ENCODE peak calls at places on chromosome 13, in five cellular contexts. One of them, this sample, is unnamed.

GRCh38 chr13:95573226-95573625 is 20.7 kb downstream of the CLDN10 start:
- DNase-seq in ascending aorta: no peak
- DNase-seq in breast epithelium: no peak
- DNase-seq in pancreas: no peak
- DNase-seq in gastrocnemius medialis: no peak
- DNase-seq in this sample: peak

GRCh38 chr13:80048802-80049201 is 292.1 kb downstream of the SPRY2 start:
- DNase-seq in pancreas: no peak
- DNase-seq in gastrocnemius medialis: peak
- DNase-seq in ascending aorta: peak
- DNase-seq in breast epithelium: no peak
- DNase-seq in this sample: peak

GRCh38 chr13:25768726-25769270 is 283.0 kb downstream of the SHISA2 start:
- DNase-seq in gastrocnemius medialis: no peak
- DNase-seq in breast epithelium: no peak
- DNase-seq in ascending aorta: no peak
- DNase-seq in pancreas: no peak
- DNase-seq in this sample: no peak

GRCh38 chr13:78323848-78324247 is 279.5 kb downstream of the POU4F1 start:
- DNase-seq in gastrocnemius medialis: no peak
- DNase-seq in ascending aorta: no peak
- DNase-seq in breast epithelium: no peak
- DNase-seq in pancreas: no peak
- DNase-seq in this sample: no peak

GRCh38 chr13:35855531-35856019 is 275.6 kb downstream of the DCLK1 start:
- DNase-seq in ascending aorta: no peak
- DNase-seq in pancreas: no peak
- DNase-seq in gastrocnemius medialis: no peak
- DNase-seq in breast epithelium: no peak
- DNase-seq in this sample: no peak

GRCh38 chr13:93227906-93228801 is 1.5 kb downstream of the GPC6 start:
- DNase-seq in gastrocnemius medialis: no peak
- DNase-seq in ascending aorta: peak
- DNase-seq in breast epithelium: no peak
- DNase-seq in pancreas: peak
- DNase-seq in this sample: peak

GRCh38 chr13:83377486-83377885 is 504.8 kb downstream of the SLITRK1 start:
- DNase-seq in gastrocnemius medialis: no peak
- DNase-seq in ascending aorta: no peak
- DNase-seq in breast epithelium: no peak
- DNase-seq in pancreas: no peak
- DNase-seq in this sample: peak

GRCh38 chr13:79779061-79779460 is 298.1 kb downstream of the NDFIP2 start:
- DNase-seq in ascending aorta: no peak
- DNase-seq in gastrocnemius medialis: no peak
- DNase-seq in pancreas: no peak
- DNase-seq in breast epithelium: no peak
- DNase-seq in this sample: no peak

GRCh38 chr13:31008400-31009115 is 76.1 kb downstream of the TEX26 start:
- DNase-seq in ascending aorta: no peak
- DNase-seq in pancreas: no peak
- DNase-seq in gastrocnemius medialis: no peak
- DNase-seq in breast epithelium: no peak
- DNase-seq in this sample: no peak

GRCh38 chr13:25037057-25037813 is 58.7 kb upstream of the PABPC3 start:
- DNase-seq in pancreas: no peak
- DNase-seq in ascending aorta: no peak
- DNase-seq in breast epithelium: no peak
- DNase-seq in gastrocnemius medialis: no peak
- DNase-seq in this sample: peak

GRCh38 chr13:102399791-102400618 is 1.8 kb downstream of the FGF14 start:
- DNase-seq in pancreas: peak
- DNase-seq in ascending aorta: no peak
- DNase-seq in breast epithelium: no peak
- DNase-seq in gastrocnemius medialis: no peak
- DNase-seq in this sample: no peak
- TF ChIP-seq CTCF in pancreas: no peak
- TF ChIP-seq CTCF in ascending aorta: no peak
- TF ChIP-seq CTCF in breast epithelium: no peak
- TF ChIP-seq CTCF in gastrocnemius medialis: no peak
- TF ChIP-seq CTCF in this sample: no peak

GRCh38 chr13:51826606-51827005 is 18.4 kb downstream of the TMEM272 start:
- DNase-seq in breast epithelium: no peak
- DNase-seq in ascending aorta: no peak
- DNase-seq in gastrocnemius medialis: no peak
- DNase-seq in pancreas: no peak
- DNase-seq in this sample: no peak
- H3K4me3 ChIP-seq in breast epithelium: peak
- H3K4me3 ChIP-seq in ascending aorta: no peak
- H3K4me3 ChIP-seq in gastrocnemius medialis: no peak
- H3K4me3 ChIP-seq in pancreas: no peak
- H3K4me3 ChIP-seq in this sample: no peak

GRCh38 chr13:97660488-97661086 is 226.6 kb downstream of the RAP2A start:
- DNase-seq in ascending aorta: no peak
- DNase-seq in breast epithelium: no peak
- DNase-seq in gastrocnemius medialis: no peak
- DNase-seq in pancreas: no peak
- DNase-seq in this sample: no peak

GRCh38 chr13:97658556-97658955 is 224.6 kb downstream of the RAP2A start:
- DNase-seq in breast epithelium: no peak
- DNase-seq in ascending aorta: no peak
- DNase-seq in gastrocnemius medialis: no peak
- DNase-seq in pancreas: no peak
- DNase-seq in this sample: no peak

GRCh38 chr13:97653741-97654140 is 219.8 kb downstream of the RAP2A start:
- DNase-seq in ascending aorta: no peak
- DNase-seq in pancreas: no peak
- DNase-seq in breast epithelium: no peak
- DNase-seq in gastrocnemius medialis: no peak
- DNase-seq in this sample: peak

DNA sequence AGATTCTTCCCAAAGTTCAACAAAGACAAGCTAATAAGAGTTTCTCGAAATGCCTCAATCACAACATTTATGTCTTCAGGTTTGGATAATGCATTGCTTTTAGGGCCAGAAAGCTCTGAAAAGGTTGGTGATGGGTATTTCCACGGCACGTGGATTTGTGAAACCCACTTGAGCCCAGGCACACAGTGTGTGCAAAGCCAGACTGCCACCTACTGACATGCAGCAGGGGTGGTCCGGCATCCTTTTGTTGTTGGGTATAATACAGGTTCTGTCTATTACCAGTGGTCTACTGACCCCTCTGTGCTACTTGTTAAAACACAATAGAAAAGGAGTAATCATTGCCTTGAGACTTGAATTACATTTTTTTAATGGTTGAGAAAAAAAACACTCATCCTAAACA is 225.6 kb downstream of the RAP2A start:
- DNase-seq in pancreas: no peak
- DNase-seq in ascending aorta: no peak
- DNase-seq in breast epithelium: no peak
- DNase-seq in gastrocnemius medialis: no peak
- DNase-seq in this sample: peak
- TF ChIP-seq CTCF in pancreas: no peak
- TF ChIP-seq CTCF in ascending aorta: no peak
- TF ChIP-seq CTCF in breast epithelium: no peak
- TF ChIP-seq CTCF in gastrocnemius medialis: peak
- TF ChIP-seq CTCF in this sample: peak

GRCh38 chr13:113022391-113023216 is 53.6 kb downstream of the MCF2L start:
- DNase-seq in ascending aorta: no peak
- DNase-seq in pancreas: peak
- DNase-seq in breast epithelium: no peak
- DNase-seq in gastrocnemius medialis: no peak
- DNase-seq in this sample: no peak
- H3K4me3 ChIP-seq in ascending aorta: no peak
- H3K4me3 ChIP-seq in pancreas: no peak
- H3K4me3 ChIP-seq in breast epithelium: peak
- H3K4me3 ChIP-seq in gastrocnemius medialis: no peak
- H3K4me3 ChIP-seq in this sample: no peak

GRCh38 chr13:61255035-61255796 is 160.4 kb downstream of the PCDH20 start:
- DNase-seq in breast epithelium: no peak
- DNase-seq in ascending aorta: no peak
- DNase-seq in gastrocnemius medialis: no peak
- DNase-seq in pancreas: no peak
- DNase-seq in this sample: no peak
- TF ChIP-seq CTCF in breast epithelium: no peak
- TF ChIP-seq CTCF in ascending aorta: no peak
- TF ChIP-seq CTCF in gastrocnemius medialis: no peak
- TF ChIP-seq CTCF in pancreas: no peak
- TF ChIP-seq CTCF in this sample: no peak

GRCh38 chr13:109989155-109989554 is 202.8 kb upstream of the IRS2 start:
- DNase-seq in gastrocnemius medialis: no peak
- DNase-seq in pancreas: no peak
- DNase-seq in ascending aorta: no peak
- DNase-seq in breast epithelium: no peak
- DNase-seq in this sample: peak
- H3K4me3 ChIP-seq in gastrocnemius medialis: no peak
- H3K4me3 ChIP-seq in pancreas: no peak
- H3K4me3 ChIP-seq in ascending aorta: no peak
- H3K4me3 ChIP-seq in breast epithelium: no peak
- H3K4me3 ChIP-seq in this sample: no peak

This sample was measured in foreskin fibroblast.